ENCODE peak calls at places on chromosomes 7 and 10, in four cellular contexts. C is fibroblast of pulmonary artery, D is HepG2, G is cardiac fibroblast. T is an unnamed sample.

GRCh38 chr7:21135437-21135836 is 292.4 kb upstream of the SP4 start:
- DNase-seq in C (no peak), D (no peak), G (no peak), T (no peak)

GRCh38 chr10:17644485-17644964 is 574 bp downstream of the STAM start:
- DNase-seq in C (peak; percentile 49), D (no peak), G (peak; percentile 56), T (no peak)

GRCh38 chr10:96417432-96417831 is 58.6 kb upstream of the OPALIN start:
- DNase-seq in C (no peak), D (peak; percentile 8), G (no peak), T (no peak)

GRCh38 chr7:128910569-128910945 is at the start of gene KCP:
- DNase-seq in C (no peak), D (no peak), G (no peak), T (no peak)

GRCh38 chr7:147207988-147208387 is 1091.4 kb downstream of the CNTNAP2 start:
- DNase-seq in C (no peak), D (no peak), G (no peak), T (no peak)

GRCh38 chr7:98250789-98251188 is 1.2 kb downstream of the TECPR1 start:
- DNase-seq in C (no peak), D (no peak), G (no peak), T (no peak)

GRCh38 chr7:25430200-25430953 is 202.1 kb upstream of the NPVF start:
- DNase-seq in C (no peak), D (no peak), G (no peak), T (no peak)

GRCh38 chr10:131516285-131516684 is 204.8 kb upstream of the TCERG1L start:
- DNase-seq in C (no peak), D (no peak), G (no peak), T (no peak)

GRCh38 chr7:105675873-105676484 is 94.7 kb upstream of the EFCAB10 start:
- DNase-seq in C (no peak), D (no peak), G (no peak), T (no peak)

GRCh38 chr10:78450807-78451485 is 417.3 kb downstream of the RPS24 start:
- DNase-seq in C (no peak), D (no peak), G (no peak), T (no peak)

GRCh38 chr10:113921571-113922370 is 67.3 kb downstream of the NHLRC2 start:
- DNase-seq in C (peak; percentile 35), D (no peak), G (no peak), T (no peak)

GRCh38 chr7:98248156-98248555 is 3.9 kb downstream of the TECPR1 start:
- DNase-seq in C (no peak), D (no peak), G (no peak), T (no peak)

GRCh38 chr7:157470017-157470322 is 133.2 kb downstream of the DNAJB6 start:
- DNase-seq in C (no peak), D (no peak), G (no peak), T (no peak)

GRCh38 chr10:126216221-126216701 is 172.0 kb downstream of the ADAM12 start:
- DNase-seq in C (peak; percentile 47), D (no peak), G (no peak), T (no peak)

GRCh38 chr7:128434413-128435310 is 21.0 kb upstream of the HILPDA start:
- DNase-seq in C (no peak), D (peak; percentile 59), G (no peak), T (no peak)

GRCh38 chr7:132430466-132430862 is 145.8 kb downstream of the PLXNA4 start:
- DNase-seq in C (peak; percentile 31), D (no peak), G (no peak), T (no peak)

GRCh38 chr7:105530126-105530525 is 1.9 kb upstream of the RINT1 start:
- DNase-seq in C (no peak), D (no peak), G (no peak), T (no peak)

GRCh38 chr10:90920986-90921643 is at the start of gene ANKRD1:
- DNase-seq in C (peak; percentile 87), D (peak; percentile 99), G (peak; percentile 95), T (peak; percentile 30)

GRCh38 chr7:80204919-80205318 is 70.3 kb downstream of the GNAI1 start:
- DNase-seq in C (no peak), D (no peak), G (no peak), T (no peak)

GRCh38 chr7:14748461-14748860 is 154.1 kb downstream of the DGKB start:
- DNase-seq in C (peak; percentile 97), D (no peak), G (peak; percentile 93), T (peak; percentile 69)

GRCh38 chr10:58152698-58153263 is 114.9 kb downstream of the IPMK start:
- DNase-seq in C (peak; percentile 76), D (peak; percentile 51), G (peak; percentile 81), T (peak; percentile 58)

GRCh38 chr7:105691029-105691691 is 109.9 kb upstream of the EFCAB10 start:
- DNase-seq in C (peak; percentile 54), D (no peak), G (peak; percentile 65), T (no peak)

GRCh38 chr10:18400201-18400910 is 251.0 kb downstream of the NSUN6 start:
- DNase-seq in C (no peak), D (peak; percentile 5), G (no peak), T (no peak)

GRCh38 chr7:149773446-149774236 is at the start of gene ZNF467:
- DNase-seq in C (peak; percentile 80), D (no peak), G (no peak), T (no peak)

GRCh38 chr7:95897557-95898183 is 125.3 kb downstream of the DYNC1I1 start:
- DNase-seq in C (no peak), D (no peak), G (no peak), T (no peak)

DNA sequence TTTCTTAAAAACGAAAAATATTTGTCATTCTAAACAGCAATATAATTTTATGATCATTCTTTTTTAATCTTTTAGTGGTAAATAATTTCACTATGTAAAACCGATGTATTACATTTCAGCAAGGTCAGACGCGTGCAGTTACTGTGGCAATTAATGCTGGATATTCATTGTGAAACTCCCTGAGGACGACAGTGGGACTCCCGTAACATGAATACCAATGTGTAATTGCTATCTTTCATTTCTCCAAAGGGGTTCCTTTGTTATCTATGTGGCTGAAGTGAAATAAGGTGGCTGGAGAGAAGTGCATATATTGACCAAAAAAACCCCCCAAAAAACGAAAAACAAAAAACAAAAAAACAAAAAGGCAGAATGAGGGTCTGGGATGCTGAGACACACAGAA is 161.6 kb downstream of the RAPGEF5 start:
- DNase-seq in C (no peak), D (no peak), G (no peak), T (no peak)
- H3K4me3 ChIP-seq in C (no peak overlapping the region), D (no peak overlapping the region), G (no peak overlapping the region), T (no peak overlapping the region)

DNA sequence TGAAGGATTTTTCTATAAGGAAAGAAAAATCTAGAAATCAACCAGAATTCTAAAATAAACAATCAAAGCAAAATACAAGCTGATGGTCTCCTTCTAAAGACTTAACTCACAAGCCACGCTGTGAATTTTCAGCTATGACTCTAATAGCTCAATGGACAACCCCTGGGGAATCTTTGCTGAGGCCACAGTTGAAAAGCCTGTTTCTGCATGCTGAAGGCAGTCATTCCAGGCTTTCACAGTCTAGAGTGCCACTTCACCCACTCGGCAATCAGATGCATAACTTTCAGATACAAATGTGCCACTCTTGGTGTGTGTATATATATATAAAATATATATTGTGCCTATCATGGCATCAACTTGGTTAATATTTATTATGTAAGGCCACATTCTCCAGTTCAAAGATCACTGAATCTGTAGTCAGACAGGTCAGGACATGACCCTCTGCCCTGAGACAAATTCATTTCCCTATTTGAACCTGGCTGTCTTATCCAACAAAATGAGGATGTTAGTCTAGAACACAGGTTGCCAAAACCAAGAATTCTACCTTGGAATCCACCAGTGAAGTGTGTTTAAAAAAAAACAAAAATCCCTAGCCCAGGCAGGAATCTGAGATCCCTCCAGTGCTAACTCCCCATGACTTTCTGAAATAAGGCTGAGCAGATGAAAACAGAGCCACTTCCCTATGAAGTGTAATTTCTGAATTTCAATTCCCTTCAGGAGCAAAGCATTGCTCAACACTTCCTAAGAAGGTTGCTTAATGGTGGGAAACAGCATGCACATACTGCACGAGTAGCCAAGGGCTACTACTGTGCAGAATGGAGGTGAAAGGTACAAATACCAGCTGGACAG is 9.9 kb downstream of the LIPA start:
- DNase-seq in C (peak; percentile 84), D (peak; percentile 3), G (peak; percentile 60), T (no peak)
- TF ChIP-seq CTCF in C (no peak), D (no peak), G (no peak), T (no peak)

DNA sequence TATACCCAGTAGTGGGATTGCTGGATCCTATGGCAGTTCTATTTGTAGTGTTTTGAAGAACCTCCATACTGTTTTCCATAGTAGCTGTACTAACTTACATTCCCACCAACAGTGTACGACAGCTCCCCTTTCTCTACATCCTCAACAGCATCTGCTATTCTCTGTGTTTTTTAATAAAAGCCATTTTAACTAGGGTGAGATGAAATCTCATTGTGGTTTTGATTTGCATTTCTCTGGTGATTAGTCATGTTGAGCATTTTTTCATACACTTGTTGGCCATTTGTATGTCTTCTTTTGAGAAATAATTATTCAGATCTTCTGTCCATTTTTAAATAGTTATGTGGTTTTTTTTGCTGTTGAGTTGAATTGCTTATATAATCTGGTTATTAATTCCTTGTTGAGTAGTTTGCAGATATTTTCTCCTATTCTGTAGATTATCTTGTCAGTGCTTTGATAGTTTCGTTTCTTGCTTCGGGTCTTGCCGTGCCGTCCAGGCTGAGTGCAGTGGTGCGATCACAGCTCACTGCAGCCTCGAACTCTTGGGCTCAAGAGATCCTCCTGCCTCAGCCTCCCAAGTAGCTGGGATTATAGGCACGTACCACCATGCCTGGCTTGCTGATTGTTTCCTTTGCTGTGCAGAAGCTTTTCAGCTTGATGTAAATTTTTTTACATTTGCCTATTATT is 12.0 kb downstream of the MTG1 start:
- DNase-seq in C (no peak), D (no peak), G (peak; percentile 21), T (no peak)
- H3K4me3 ChIP-seq in C (no peak overlapping the region), D (no peak overlapping the region), G (no peak overlapping the region), T (no peak overlapping the region)

DNA sequence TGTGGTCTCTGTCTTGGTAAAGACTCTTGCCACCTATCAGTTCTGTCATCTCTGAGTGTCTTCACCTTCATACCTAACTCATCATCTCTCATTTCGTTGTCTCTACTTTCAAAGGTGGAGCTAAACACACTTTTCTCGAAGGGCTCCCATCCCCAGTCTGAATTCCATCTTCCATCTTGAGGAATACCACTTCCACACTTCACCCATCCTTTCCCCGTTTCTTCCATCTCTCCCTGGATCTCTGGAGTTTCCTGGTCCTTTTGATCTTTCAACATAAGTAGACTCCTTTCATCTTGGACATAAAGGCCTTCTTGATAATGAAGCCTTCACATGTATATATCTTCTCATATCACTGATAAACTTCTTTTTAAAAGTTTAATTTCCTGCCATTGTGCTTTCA is 120.8 kb upstream of the NOBOX start:
- DNase-seq in C (no peak), D (no peak), G (no peak), T (no peak)
- TF ChIP-seq CTCF in C (no peak), D (no peak), G (no peak), T (no peak)